ENCODE peak calls at places on chromosomes 16 and 17, in five cellular contexts. One of them, this sample, is unnamed.

GRCh38 chr16:2121853-2122252 is 13.8 kb downstream of the PKD1 start:
- DNase-seq in ELF-1: no peak
- DNase-seq in fibroblast of villous mesenchyme: no peak
- DNase-seq in endodermal cell: no peak
- DNase-seq in endothelial cell of umbilical vein: no peak
- DNase-seq in this sample: no peak

GRCh38 chr17:80005360-80006338 is 30.0 kb downstream of the TBC1D16 start:
- DNase-seq in endothelial cell of umbilical vein: peak
- DNase-seq in endodermal cell: peak
- DNase-seq in ELF-1: peak
- DNase-seq in fibroblast of villous mesenchyme: no peak
- DNase-seq in this sample: peak

GRCh38 chr16:578870-579405 is 9.2 kb downstream of the PIGQ start:
- DNase-seq in endodermal cell: peak
- DNase-seq in endothelial cell of umbilical vein: peak
- DNase-seq in ELF-1: peak
- DNase-seq in fibroblast of villous mesenchyme: peak
- DNase-seq in this sample: peak

GRCh38 chr16:63890072-63890471 is 1231.8 kb downstream of the CDH11 start:
- DNase-seq in ELF-1: no peak
- DNase-seq in fibroblast of villous mesenchyme: peak
- DNase-seq in endothelial cell of umbilical vein: peak
- DNase-seq in endodermal cell: no peak
- DNase-seq in this sample: peak

GRCh38 chr17:2172447-2172938 is 117.6 kb downstream of the HIC1 start:
- DNase-seq in endothelial cell of umbilical vein: no peak
- DNase-seq in endodermal cell: no peak
- DNase-seq in ELF-1: peak
- DNase-seq in fibroblast of villous mesenchyme: no peak
- DNase-seq in this sample: no peak

GRCh38 chr17:9291912-9292562 is 270.7 kb downstream of the NTN1 start:
- DNase-seq in ELF-1: peak
- DNase-seq in fibroblast of villous mesenchyme: peak
- DNase-seq in endothelial cell of umbilical vein: peak
- DNase-seq in endodermal cell: peak
- DNase-seq in this sample: peak

GRCh38 chr17:69523252-69523861 is 108.9 kb downstream of the MAP2K6 start:
- DNase-seq in ELF-1: peak
- DNase-seq in fibroblast of villous mesenchyme: peak
- DNase-seq in endodermal cell: peak
- DNase-seq in endothelial cell of umbilical vein: peak
- DNase-seq in this sample: peak

GRCh38 chr17:10226930-10227695 is 28.7 kb upstream of the GAS7 start:
- DNase-seq in ELF-1: peak
- DNase-seq in endodermal cell: peak
- DNase-seq in endothelial cell of umbilical vein: no peak
- DNase-seq in fibroblast of villous mesenchyme: peak
- DNase-seq in this sample: peak

GRCh38 chr17:8153957-8154607 is 1.9 kb upstream of the PER1 start:
- DNase-seq in ELF-1: peak
- DNase-seq in fibroblast of villous mesenchyme: peak
- DNase-seq in endothelial cell of umbilical vein: peak
- DNase-seq in endodermal cell: peak
- DNase-seq in this sample: peak

GRCh38 chr16:49497466-49497865 is 123.9 kb downstream of the C16orf78 start:
- DNase-seq in endothelial cell of umbilical vein: no peak
- DNase-seq in endodermal cell: peak
- DNase-seq in fibroblast of villous mesenchyme: no peak
- DNase-seq in ELF-1: no peak
- DNase-seq in this sample: no peak

GRCh38 chr17:2710804-2711607 is 558 bp downstream of the CLUH start:
- DNase-seq in ELF-1: peak
- DNase-seq in fibroblast of villous mesenchyme: peak
- DNase-seq in endodermal cell: peak
- DNase-seq in endothelial cell of umbilical vein: peak
- DNase-seq in this sample: peak

GRCh38 chr17:82648761-82649474 is 674 bp upstream of the WDR45B start:
- DNase-seq in ELF-1: peak
- DNase-seq in endodermal cell: no peak
- DNase-seq in endothelial cell of umbilical vein: no peak
- DNase-seq in fibroblast of villous mesenchyme: no peak
- DNase-seq in this sample: peak

GRCh38 chr17:27489045-27489715 is 32.9 kb downstream of the KSR1 start:
- DNase-seq in endodermal cell: peak
- DNase-seq in ELF-1: peak
- DNase-seq in endothelial cell of umbilical vein: no peak
- DNase-seq in fibroblast of villous mesenchyme: peak
- DNase-seq in this sample: peak

GRCh38 chr16:49495596-49496355 is 122.2 kb downstream of the C16orf78 start:
- DNase-seq in fibroblast of villous mesenchyme: no peak
- DNase-seq in endodermal cell: peak
- DNase-seq in ELF-1: no peak
- DNase-seq in endothelial cell of umbilical vein: no peak
- DNase-seq in this sample: no peak

GRCh38 chr16:11218324-11218962 is 37.6 kb downstream of the SOCS1 start:
- DNase-seq in endothelial cell of umbilical vein: no peak
- DNase-seq in ELF-1: no peak
- DNase-seq in fibroblast of villous mesenchyme: no peak
- DNase-seq in endodermal cell: no peak
- DNase-seq in this sample: no peak

GRCh38 chr16:10892782-10893181 is 15.8 kb downstream of the CIITA start:
- DNase-seq in endothelial cell of umbilical vein: no peak
- DNase-seq in ELF-1: no peak
- DNase-seq in fibroblast of villous mesenchyme: no peak
- DNase-seq in endodermal cell: no peak
- DNase-seq in this sample: no peak

GRCh38 chr17:68446626-68447041 is 10.7 kb downstream of the WIPI1 start:
- DNase-seq in fibroblast of villous mesenchyme: no peak
- DNase-seq in endodermal cell: no peak
- DNase-seq in endothelial cell of umbilical vein: no peak
- DNase-seq in ELF-1: no peak
- DNase-seq in this sample: no peak

GRCh38 chr16:46673320-46674013 is 15.5 kb downstream of the VPS35 start:
- DNase-seq in fibroblast of villous mesenchyme: peak
- DNase-seq in ELF-1: peak
- DNase-seq in endothelial cell of umbilical vein: peak
- DNase-seq in endodermal cell: peak
- DNase-seq in this sample: peak

GRCh38 chr17:5592382-5592781 is 8.1 kb upstream of the NLRP1 start:
- DNase-seq in endodermal cell: peak
- DNase-seq in fibroblast of villous mesenchyme: peak
- DNase-seq in endothelial cell of umbilical vein: peak
- DNase-seq in ELF-1: peak
- DNase-seq in this sample: peak

GRCh38 chr16:87707097-87707496 is 58.7 kb downstream of the KLHDC4 start:
- DNase-seq in endothelial cell of umbilical vein: no peak
- DNase-seq in fibroblast of villous mesenchyme: no peak
- DNase-seq in endodermal cell: peak
- DNase-seq in ELF-1: peak
- DNase-seq in this sample: no peak

GRCh38 chr16:58409316-58409973 is 17.2 kb downstream of the GINS3 start:
- DNase-seq in endothelial cell of umbilical vein: peak
- DNase-seq in fibroblast of villous mesenchyme: peak
- DNase-seq in endodermal cell: no peak
- DNase-seq in ELF-1: no peak
- DNase-seq in this sample: no peak

GRCh38 chr17:58666858-58667267 is 25.0 kb downstream of the TEX14 start:
- DNase-seq in ELF-1: peak
- DNase-seq in endothelial cell of umbilical vein: peak
- DNase-seq in endodermal cell: no peak
- DNase-seq in fibroblast of villous mesenchyme: peak
- DNase-seq in this sample: no peak

GRCh38 chr16:10514369-10515055 is 65.9 kb downstream of the EMP2 start:
- DNase-seq in endodermal cell: peak
- DNase-seq in fibroblast of villous mesenchyme: peak
- DNase-seq in endothelial cell of umbilical vein: peak
- DNase-seq in ELF-1: peak
- DNase-seq in this sample: peak

GRCh38 chr17:49315551-49315951 is 46.5 kb downstream of the ZNF652 start:
- DNase-seq in endothelial cell of umbilical vein: peak
- DNase-seq in ELF-1: peak
- DNase-seq in endodermal cell: peak
- DNase-seq in fibroblast of villous mesenchyme: peak
- DNase-seq in this sample: peak

GRCh38 chr17:73969956-73970355 is 233.5 kb upstream of the RPL38 start:
- DNase-seq in endothelial cell of umbilical vein: no peak
- DNase-seq in endodermal cell: peak
- DNase-seq in fibroblast of villous mesenchyme: peak
- DNase-seq in ELF-1: no peak
- DNase-seq in this sample: no peak

GRCh38 chr16:7967986-7968509 is 622.3 kb downstream of the TMEM114 start:
- DNase-seq in endodermal cell: no peak
- DNase-seq in ELF-1: no peak
- DNase-seq in fibroblast of villous mesenchyme: no peak
- DNase-seq in endothelial cell of umbilical vein: no peak
- DNase-seq in this sample: no peak

GRCh38 chr16:75256059-75256870 is 4.8 kb upstream of the BCAR1 start:
- DNase-seq in fibroblast of villous mesenchyme: no peak
- DNase-seq in endodermal cell: peak
- DNase-seq in endothelial cell of umbilical vein: peak
- DNase-seq in ELF-1: peak
- DNase-seq in this sample: peak

GRCh38 chr16:28107232-28107631 is 43.7 kb upstream of the GSG1L start:
- DNase-seq in ELF-1: no peak
- DNase-seq in endodermal cell: peak
- DNase-seq in fibroblast of villous mesenchyme: no peak
- DNase-seq in endothelial cell of umbilical vein: no peak
- DNase-seq in this sample: no peak

GRCh38 chr17:12485361-12485911 is 180.3 kb upstream of the MYOCD start:
- DNase-seq in endodermal cell: peak
- DNase-seq in ELF-1: peak
- DNase-seq in endothelial cell of umbilical vein: no peak
- DNase-seq in fibroblast of villous mesenchyme: peak
- DNase-seq in this sample: peak

GRCh38 chr16:88561485-88562369 is 8.5 kb upstream of the ZC3H18 start:
- DNase-seq in ELF-1: peak
- DNase-seq in endodermal cell: peak
- DNase-seq in endothelial cell of umbilical vein: peak
- DNase-seq in fibroblast of villous mesenchyme: peak
- DNase-seq in this sample: peak

This sample was measured in mesenchymal stem cell.